ENCODE peak calls at places on chromosome 19, in six cellular contexts. One of them, this sample, is unnamed.

GRCh38 chr19:38417544-38418506 is 8.2 kb downstream of the RASGRP4 start:
- DNase-seq in HCT116: peak; percentile 66
- DNase-seq in upper lobe of left lung: peak; percentile 93
- DNase-seq in transverse colon: peak; percentile 75
- DNase-seq in stomach: peak; percentile 63
- DNase-seq in suprapubic skin: peak; percentile 74
- DNase-seq in this sample: peak; percentile 95

GRCh38 chr19:49301165-49301865 is 23.7 kb downstream of the SLC6A16 start:
- DNase-seq in HCT116: peak; percentile 48
- DNase-seq in transverse colon: peak; percentile 84
- DNase-seq in stomach: peak; percentile 79
- DNase-seq in upper lobe of left lung: peak; percentile 73
- DNase-seq in suprapubic skin: peak; percentile 82
- DNase-seq in this sample: peak; percentile 97

GRCh38 chr19:18128044-18128443 is 24.9 kb upstream of the PIK3R2 start:
- DNase-seq in transverse colon: no peak
- DNase-seq in HCT116: no peak
- DNase-seq in stomach: no peak
- DNase-seq in suprapubic skin: no peak
- DNase-seq in upper lobe of left lung: no peak
- DNase-seq in this sample: no peak

GRCh38 chr19:47272448-47273312 is 2.0 kb upstream of the INAFM1 start:
- DNase-seq in upper lobe of left lung: no peak
- DNase-seq in HCT116: no peak
- DNase-seq in suprapubic skin: peak; percentile 88
- DNase-seq in transverse colon: peak; percentile 64
- DNase-seq in stomach: peak; percentile 38
- DNase-seq in this sample: no peak

GRCh38 chr19:39514840-39515550 is at the start of gene SELENOV:
- DNase-seq in stomach: no peak
- DNase-seq in transverse colon: no peak
- DNase-seq in HCT116: no peak
- DNase-seq in upper lobe of left lung: peak; percentile 79
- DNase-seq in suprapubic skin: no peak
- DNase-seq in this sample: peak; percentile 76

GRCh38 chr19:33064778-33065550 is at the start of gene RHPN2:
- DNase-seq in suprapubic skin: no peak
- DNase-seq in HCT116: peak; percentile 59
- DNase-seq in transverse colon: peak; percentile 87
- DNase-seq in upper lobe of left lung: peak; percentile 93
- DNase-seq in stomach: peak; percentile 81
- DNase-seq in this sample: peak; percentile 80

GRCh38 chr19:36973021-36973843 is 57.1 kb downstream of the ZNF568 start:
- DNase-seq in upper lobe of left lung: peak; percentile 93
- DNase-seq in suprapubic skin: peak; percentile 78
- DNase-seq in stomach: peak; percentile 78
- DNase-seq in transverse colon: peak; percentile 80
- DNase-seq in HCT116: no peak
- DNase-seq in this sample: peak; percentile 94

GRCh38 chr19:5058456-5059190 is 89.7 kb downstream of the KDM4B start:
- DNase-seq in upper lobe of left lung: peak; percentile 72
- DNase-seq in HCT116: no peak
- DNase-seq in transverse colon: no peak
- DNase-seq in stomach: no peak
- DNase-seq in suprapubic skin: no peak
- DNase-seq in this sample: no peak

GRCh38 chr19:14004619-14005380 is 1.3 kb downstream of the RFX1 start:
- DNase-seq in HCT116: no peak
- DNase-seq in suprapubic skin: no peak
- DNase-seq in stomach: peak; percentile 47
- DNase-seq in transverse colon: peak; percentile 66
- DNase-seq in upper lobe of left lung: no peak
- DNase-seq in this sample: peak; percentile 85

GRCh38 chr19:8148410-8149231 is 771 bp downstream of the FBN3 start:
- DNase-seq in upper lobe of left lung: peak; percentile 84
- DNase-seq in suprapubic skin: no peak
- DNase-seq in transverse colon: no peak
- DNase-seq in HCT116: peak; percentile 24
- DNase-seq in stomach: no peak
- DNase-seq in this sample: no peak

GRCh38 chr19:36973844-36974195 is 57.7 kb downstream of the ZNF568 start:
- DNase-seq in stomach: no peak
- DNase-seq in upper lobe of left lung: no peak
- DNase-seq in HCT116: no peak
- DNase-seq in suprapubic skin: no peak
- DNase-seq in transverse colon: no peak
- DNase-seq in this sample: no peak

GRCh38 chr19:51690359-51691121 is 2.6 kb upstream of the SPACA6 start:
- DNase-seq in suprapubic skin: peak; percentile 83
- DNase-seq in transverse colon: peak; percentile 59
- DNase-seq in stomach: peak; percentile 58
- DNase-seq in upper lobe of left lung: peak; percentile 88
- DNase-seq in HCT116: no peak
- DNase-seq in this sample: peak; percentile 86

GRCh38 chr19:5978606-5979552 is 939 bp upstream of the RANBP3 start:
- DNase-seq in stomach: no peak
- DNase-seq in HCT116: no peak
- DNase-seq in transverse colon: no peak
- DNase-seq in upper lobe of left lung: peak; percentile 88
- DNase-seq in suprapubic skin: no peak
- DNase-seq in this sample: no peak

GRCh38 chr19:45761714-45762113 is 7.3 kb downstream of the SIX5 start:
- DNase-seq in transverse colon: no peak
- DNase-seq in HCT116: no peak
- DNase-seq in stomach: no peak
- DNase-seq in suprapubic skin: no peak
- DNase-seq in upper lobe of left lung: peak; percentile 78
- DNase-seq in this sample: no peak

GRCh38 chr19:45848922-45849321 is 14.0 kb downstream of the SYMPK start:
- DNase-seq in upper lobe of left lung: no peak
- DNase-seq in transverse colon: no peak
- DNase-seq in suprapubic skin: no peak
- DNase-seq in stomach: no peak
- DNase-seq in HCT116: no peak
- DNase-seq in this sample: no peak

GRCh38 chr19:10928563-10929401 is at the start of the genes TIMM29 and YIPF2:
- DNase-seq in HCT116: peak; percentile 96
- DNase-seq in transverse colon: peak; percentile 98
- DNase-seq in stomach: peak; percentile 98
- DNase-seq in suprapubic skin: peak; percentile 98
- DNase-seq in upper lobe of left lung: peak; percentile 97
- DNase-seq in this sample: peak; percentile 96

GRCh38 chr19:49150106-49150943 is 4.9 kb downstream of the HRC start:
- DNase-seq in suprapubic skin: peak; percentile 87
- DNase-seq in HCT116: peak; percentile 76
- DNase-seq in stomach: peak; percentile 85
- DNase-seq in upper lobe of left lung: peak; percentile 95
- DNase-seq in transverse colon: peak; percentile 93
- DNase-seq in this sample: peak; percentile 88

GRCh38 chr19:46350029-46350757 is 3.3 kb downstream of the PPP5C start:
- DNase-seq in upper lobe of left lung: no peak
- DNase-seq in stomach: no peak
- DNase-seq in transverse colon: peak; percentile 53
- DNase-seq in suprapubic skin: no peak
- DNase-seq in HCT116: no peak
- DNase-seq in this sample: no peak

DNA sequence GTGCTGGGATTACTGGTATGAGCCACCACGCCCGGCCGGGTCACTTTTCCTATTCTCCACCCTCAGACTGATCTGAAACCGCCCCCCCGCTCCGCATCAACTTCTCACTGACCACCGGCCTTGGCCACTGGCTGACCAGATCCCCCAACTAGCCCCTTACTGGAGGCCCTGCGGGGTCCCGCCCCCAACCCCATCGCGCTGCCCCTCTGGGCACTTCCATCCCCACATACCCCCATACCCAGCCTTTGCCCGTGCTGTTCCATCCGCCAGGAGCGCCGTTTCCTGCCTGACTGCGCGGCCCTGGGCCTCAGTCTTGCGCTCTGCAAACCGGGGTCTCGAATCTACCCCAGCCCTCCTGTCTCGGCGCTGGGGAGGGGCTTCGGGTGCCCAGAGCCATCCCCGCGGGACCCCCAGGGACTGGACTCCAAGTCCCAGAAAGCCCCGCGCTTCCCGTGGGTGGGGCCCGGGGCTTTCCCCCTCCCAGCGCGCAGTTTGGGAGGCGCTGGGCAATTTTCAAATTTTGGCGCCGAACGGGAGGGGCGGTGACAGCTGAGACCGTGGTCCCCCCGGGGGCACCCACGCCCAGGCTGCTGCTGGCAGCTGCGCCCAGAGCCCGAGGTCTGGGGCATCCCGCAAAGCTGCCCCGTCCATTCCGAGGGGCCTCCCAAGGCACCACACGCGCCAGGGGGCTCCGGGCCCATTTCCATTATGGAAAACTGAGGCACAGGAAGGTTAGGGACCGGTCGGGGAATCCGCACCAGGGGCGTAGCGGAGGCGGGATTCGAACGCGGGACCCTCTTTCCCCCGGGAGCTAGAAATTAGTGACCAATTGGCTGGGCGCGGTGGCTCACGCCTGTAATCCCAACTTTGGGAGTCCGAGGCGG is 5.2 kb upstream of the LMNB2 start:
- DNase-seq in HCT116: peak; percentile 60
- DNase-seq in upper lobe of left lung: peak; percentile 86
- DNase-seq in suprapubic skin: no peak
- DNase-seq in transverse colon: peak; percentile 54
- DNase-seq in stomach: peak; percentile 34
- DNase-seq in this sample: peak; percentile 85
- TF ChIP-seq POLR2A in HCT116: no peak
- TF ChIP-seq POLR2A in upper lobe of left lung: no peak
- TF ChIP-seq POLR2A in suprapubic skin: no peak
- TF ChIP-seq POLR2A in transverse colon: no peak
- TF ChIP-seq POLR2A in stomach: no peak
- TF ChIP-seq POLR2A in this sample: no peak

GRCh38 chr19:40605201-40605971 is 4.2 kb downstream of the LTBP4 start:
- DNase-seq in transverse colon: peak; percentile 93
- DNase-seq in HCT116: peak; percentile 78
- DNase-seq in upper lobe of left lung: peak; percentile 94
- DNase-seq in stomach: peak; percentile 86
- DNase-seq in suprapubic skin: peak; percentile 90
- DNase-seq in this sample: peak; percentile 95
- TF ChIP-seq POLR2AphosphoS5 in transverse colon: peak; percentile 78
- TF ChIP-seq POLR2AphosphoS5 in HCT116: peak; percentile 44
- TF ChIP-seq POLR2AphosphoS5 in upper lobe of left lung: peak; percentile 42
- TF ChIP-seq POLR2AphosphoS5 in stomach: no peak
- TF ChIP-seq POLR2AphosphoS5 in suprapubic skin: peak; percentile 11
- TF ChIP-seq POLR2AphosphoS5 in this sample: peak; percentile 86

GRCh38 chr19:1173845-1174809 is at the start of gene SBNO2:
- DNase-seq in suprapubic skin: peak; percentile 93
- DNase-seq in HCT116: peak; percentile 72
- DNase-seq in stomach: peak; percentile 95
- DNase-seq in upper lobe of left lung: peak; percentile 99
- DNase-seq in transverse colon: peak; percentile 95
- DNase-seq in this sample: peak; percentile 96

GRCh38 chr19:1173160-1173844 is 766 bp downstream of the SBNO2 start:
- DNase-seq in HCT116: no peak
- DNase-seq in upper lobe of left lung: peak; percentile 85
- DNase-seq in transverse colon: no peak
- DNase-seq in suprapubic skin: peak; percentile 79
- DNase-seq in stomach: no peak
- DNase-seq in this sample: peak; percentile 90

GRCh38 chr19:1170938-1171754 is 2.9 kb downstream of the SBNO2 start:
- DNase-seq in stomach: no peak
- DNase-seq in HCT116: no peak
- DNase-seq in upper lobe of left lung: peak; percentile 83
- DNase-seq in transverse colon: no peak
- DNase-seq in suprapubic skin: peak; percentile 73
- DNase-seq in this sample: peak; percentile 79

GRCh38 chr19:1171755-1172352 is 2.2 kb downstream of the SBNO2 start:
- DNase-seq in suprapubic skin: no peak
- DNase-seq in stomach: peak; percentile 32
- DNase-seq in HCT116: no peak
- DNase-seq in transverse colon: no peak
- DNase-seq in upper lobe of left lung: peak; percentile 54
- DNase-seq in this sample: peak; percentile 72

GRCh38 chr19:1172353-1173159 is 1.5 kb downstream of the SBNO2 start:
- DNase-seq in stomach: peak; percentile 63
- DNase-seq in transverse colon: peak; percentile 76
- DNase-seq in suprapubic skin: peak; percentile 85
- DNase-seq in HCT116: no peak
- DNase-seq in upper lobe of left lung: peak; percentile 74
- DNase-seq in this sample: peak; percentile 88
- H3K27ac ChIP-seq in stomach: peak overlapping the region; percentile 98
- H3K27ac ChIP-seq in transverse colon: peak overlapping the region; percentile 98
- H3K27ac ChIP-seq in suprapubic skin: peak overlapping the region; percentile 98
- H3K27ac ChIP-seq in HCT116: peak overlapping the region; percentile 92
- H3K27ac ChIP-seq in upper lobe of left lung: peak overlapping the region; percentile 98
- H3K27ac ChIP-seq in this sample: peak overlapping the region; percentile 98

GRCh38 chr19:3464797-3465235 is 15.5 kb downstream of the SMIM24 start:
- DNase-seq in stomach: no peak
- DNase-seq in upper lobe of left lung: peak; percentile 71
- DNase-seq in suprapubic skin: no peak
- DNase-seq in transverse colon: no peak
- DNase-seq in HCT116: no peak
- DNase-seq in this sample: no peak

GRCh38 chr19:3463959-3464796 is 16.1 kb downstream of the SMIM24 start:
- DNase-seq in suprapubic skin: no peak
- DNase-seq in upper lobe of left lung: peak; percentile 67
- DNase-seq in transverse colon: no peak
- DNase-seq in stomach: no peak
- DNase-seq in HCT116: no peak
- DNase-seq in this sample: no peak

GRCh38 chr19:3465552-3465951 is 14.8 kb downstream of the SMIM24 start:
- DNase-seq in transverse colon: no peak
- DNase-seq in HCT116: no peak
- DNase-seq in suprapubic skin: no peak
- DNase-seq in upper lobe of left lung: no peak
- DNase-seq in stomach: no peak
- DNase-seq in this sample: no peak

GRCh38 chr19:3459965-3460582 is 20.3 kb downstream of the SMIM24 start:
- DNase-seq in transverse colon: no peak
- DNase-seq in HCT116: no peak
- DNase-seq in suprapubic skin: no peak
- DNase-seq in stomach: no peak
- DNase-seq in upper lobe of left lung: no peak
- DNase-seq in this sample: no peak

DNA sequence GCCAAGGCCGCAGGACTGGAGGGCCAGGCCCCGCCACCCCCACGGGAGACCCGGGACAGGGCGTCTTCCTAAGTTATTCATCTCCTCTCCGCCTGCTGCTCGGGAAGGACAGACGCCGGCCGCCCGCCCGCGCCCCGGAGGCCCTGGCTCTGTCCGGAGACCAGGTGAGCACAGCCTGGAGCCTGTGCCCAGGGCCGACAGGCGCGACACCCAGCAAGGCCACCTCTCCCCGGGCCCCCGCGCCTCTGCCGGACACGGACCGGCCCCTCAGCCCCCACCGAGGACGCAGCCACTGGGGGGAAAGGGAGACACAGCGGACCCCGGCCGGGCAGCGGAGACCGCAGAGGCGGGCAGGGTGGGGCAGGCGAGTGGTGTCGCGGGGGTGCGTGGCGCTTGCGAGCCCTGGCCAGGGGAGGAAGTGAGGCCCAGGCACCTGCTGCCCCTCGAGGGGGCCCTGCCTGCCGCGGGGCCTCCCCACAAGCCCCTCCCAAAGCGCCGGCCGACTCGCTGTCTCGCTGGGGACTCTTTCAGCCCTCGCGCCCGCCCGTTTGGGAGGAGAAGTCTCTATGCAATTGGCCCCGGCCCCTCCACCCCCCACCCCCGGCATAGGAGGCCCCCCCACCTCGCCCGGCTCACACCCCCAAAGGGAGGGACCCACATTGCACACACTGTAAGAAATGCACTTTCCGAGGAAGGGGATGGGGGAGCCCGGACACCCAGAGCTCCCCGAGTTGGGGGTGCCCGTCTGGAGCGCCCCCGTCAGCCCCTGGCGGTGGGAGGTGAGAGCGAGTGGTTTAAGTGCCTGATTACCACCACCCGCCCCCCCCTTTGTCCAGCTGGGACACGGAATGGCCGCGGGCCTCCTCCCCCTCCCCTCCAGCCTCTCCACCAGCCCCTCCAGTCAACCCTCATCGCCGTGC is 17.0 kb downstream of the SMIM24 start:
- DNase-seq in suprapubic skin: no peak
- DNase-seq in HCT116: no peak
- DNase-seq in upper lobe of left lung: peak; percentile 85
- DNase-seq in stomach: no peak
- DNase-seq in transverse colon: no peak
- DNase-seq in this sample: no peak
- TF ChIP-seq POLR2A in suprapubic skin: no peak
- TF ChIP-seq POLR2A in HCT116: no peak
- TF ChIP-seq POLR2A in upper lobe of left lung: no peak
- TF ChIP-seq POLR2A in stomach: no peak
- TF ChIP-seq POLR2A in transverse colon: no peak
- TF ChIP-seq POLR2A in this sample: no peak